ENCODE peak calls at places on chromosomes 13 and 19, in nine cellular contexts. M is stimulated activated CD4-positive, alpha-beta T cell treated with anti-CD3 and anti-CD28 coated beads, Interleukin-2, amount 100 ng/mL, for 48 hours; L is NCI-H345; D is NCI-H748 treated with DMSO at 0.1 percent for 48 hours; N is NCI-H1092 treated with DMSO at 0.1 percent for 48 hours; Y is GM23248; C is body of pancreas; T is NCI-H1105; F is non-pigmented ciliary epithelial cell. B is an unnamed sample.

GRCh38 chr19:11446652-11447301 is 11.3 kb downstream of the PRKCSH start:
- DNase-seq in M (peak), L (no peak), D (no peak), N (no peak), Y (peak), C (peak), T (no peak), F (no peak), B (no peak)

GRCh38 chr13:64551755-64552154 is 2678.4 kb downstream of the PCDH9 start:
- DNase-seq in M (no peak), L (peak), D (peak), N (no peak), Y (peak), C (no peak), T (no peak), F (peak), B (peak)

GRCh38 chr19:1854542-1855039 is 6.3 kb upstream of the REXO1 start:
- DNase-seq in M (no peak), L (no peak), D (no peak), N (no peak), Y (peak), C (no peak), T (no peak), F (no peak), B (no peak)

GRCh38 chr13:50584856-50585580 is 258.5 kb downstream of the DLEU7 start:
- DNase-seq in M (no peak), L (no peak), D (no peak), N (no peak), Y (no peak), C (no peak), T (no peak), F (no peak), B (no peak)

GRCh38 chr13:82717249-82717648 is 1165.0 kb downstream of the SLITRK1 start:
- DNase-seq in M (no peak), L (no peak), D (no peak), N (no peak), Y (peak), C (no peak), T (no peak), F (peak), B (no peak)

GRCh38 chr13:56586966-56587365 is 553.8 kb upstream of the PRR20A start:
- DNase-seq in M (no peak), L (no peak), D (no peak), N (no peak), Y (no peak), C (no peak), T (no peak), F (no peak), B (no peak)

GRCh38 chr13:51349016-51349415 is 9.5 kb downstream of the SERPINE3 start:
- DNase-seq in M (no peak), L (no peak), D (no peak), N (no peak), Y (no peak), C (no peak), T (no peak), F (no peak), B (no peak)

GRCh38 chr19:36392916-36393673 is 14.1 kb upstream of the ZFP14 start:
- DNase-seq in M (no peak), L (no peak), D (no peak), N (no peak), Y (no peak), C (no peak), T (no peak), F (no peak), B (no peak)

GRCh38 chr19:50392759-50393158 is 8.6 kb downstream of the POLD1 start:
- DNase-seq in M (no peak), L (no peak), D (no peak), N (no peak), Y (no peak), C (no peak), T (no peak), F (no peak), B (no peak)

GRCh38 chr13:85650613-85651012 is 148.6 kb downstream of the SLITRK6 start:
- DNase-seq in M (no peak), L (no peak), D (no peak), N (peak), Y (no peak), C (no peak), T (no peak), F (no peak), B (no peak)

GRCh38 chr19:48341006-48341405 is 15.7 kb downstream of the EMP3 start:
- DNase-seq in M (no peak), L (no peak), D (no peak), N (peak), Y (peak), C (no peak), T (peak), F (no peak), B (no peak)

GRCh38 chr19:13825489-13826475 is 30.5 kb downstream of the ZSWIM4 start:
- DNase-seq in M (no peak), L (no peak), D (no peak), N (no peak), Y (peak), C (no peak), T (no peak), F (no peak), B (peak)

GRCh38 chr19:9934132-9934950 is 2.0 kb downstream of the OLFM2 start:
- DNase-seq in M (peak), L (peak), D (no peak), N (no peak), Y (peak), C (peak), T (peak), F (no peak), B (peak)

GRCh38 chr19:9673912-9674668 is 810 bp downstream of the ZNF562 start:
- DNase-seq in M (peak), L (no peak), D (no peak), N (no peak), Y (peak), C (no peak), T (no peak), F (no peak), B (no peak)

GRCh38 chr19:18735752-18736151 is 52.3 kb downstream of the CRTC1 start:
- DNase-seq in M (no peak), L (no peak), D (no peak), N (no peak), Y (no peak), C (no peak), T (no peak), F (no peak), B (no peak)

GRCh38 chr13:72229067-72229466 is 362.1 kb upstream of the DACH1 start:
- DNase-seq in M (no peak), L (no peak), D (no peak), N (no peak), Y (no peak), C (no peak), T (no peak), F (no peak), B (peak)

GRCh38 chr13:21583496-21583895 is 20.5 kb downstream of the MICU2 start:
- DNase-seq in M (no peak), L (no peak), D (no peak), N (no peak), Y (no peak), C (no peak), T (no peak), F (peak), B (no peak)

GRCh38 chr13:109036091-109036490 is 406.7 kb downstream of the MYO16 start:
- DNase-seq in M (no peak), L (no peak), D (no peak), N (no peak), Y (no peak), C (no peak), T (no peak), F (no peak), B (no peak)

GRCh38 chr13:46667687-46668281 is 114.8 kb downstream of the LRCH1 start:
- DNase-seq in M (no peak), L (no peak), D (no peak), N (no peak), Y (peak), C (no peak), T (no peak), F (no peak), B (no peak)

GRCh38 chr13:105333416-105333815 is 1202.0 kb downstream of the EFNB2 start:
- DNase-seq in M (no peak), L (no peak), D (no peak), N (no peak), Y (peak), C (no peak), T (no peak), F (no peak), B (no peak)

GRCh38 chr19:21593008-21593427 is 87.6 kb downstream of the ZNF429 start:
- DNase-seq in M (no peak), L (no peak), D (no peak), N (no peak), Y (no peak), C (no peak), T (no peak), F (no peak), B (no peak)

GRCh38 chr13:50788551-50788950 is 54.9 kb downstream of the DLEU7 start:
- DNase-seq in M (no peak), L (no peak), D (no peak), N (no peak), Y (peak), C (no peak), T (no peak), F (no peak), B (no peak)

GRCh38 chr19:3409346-3410064 is 43.1 kb downstream of the NFIC start:
- DNase-seq in M (no peak), L (peak), D (no peak), N (peak), Y (peak), C (peak), T (no peak), F (no peak), B (no peak)

GRCh38 chr19:1261512-1261862 is 7.6 kb upstream of the CIRBP start:
- DNase-seq in M (no peak), L (no peak), D (no peak), N (no peak), Y (peak), C (no peak), T (no peak), F (no peak), B (no peak)

GRCh38 chr19:39183100-39183499 is 13.7 kb upstream of the NCCRP1 start:
- DNase-seq in M (no peak), L (no peak), D (no peak), N (no peak), Y (peak), C (no peak), T (no peak), F (no peak), B (no peak)

B was measured in NCI-H146.